ENCODE peak calls at places on chromosomes 3 and 15, in six cellular contexts. S, I, M, A, N and Q are unnamed samples.

GRCh38 chr3:69326821-69327433 is 59.0 kb downstream of the FRMD4B start:
- DNase-seq in S (no peak), I (no peak), M (peak; percentile 74), A (no peak), N (no peak), Q (no peak)

GRCh38 chr3:149547954-149548728 is 73.6 kb downstream of the TM4SF4 start:
- DNase-seq in S (peak; percentile 95), I (no peak), M (no peak), A (no peak), N (no peak), Q (no peak)

GRCh38 chr15:64883097-64883581 is 28.6 kb upstream of the ANKDD1A start:
- DNase-seq in S (no peak), I (no peak), M (peak; percentile 44), A (no peak), N (no peak), Q (no peak)

GRCh38 chr3:157438371-157438735 is 1.7 kb downstream of the PTX3 start:
- DNase-seq in S (peak; percentile 22), I (no peak), M (no peak), A (no peak), N (no peak), Q (no peak)

GRCh38 chr3:15333099-15333956 is 942 bp upstream of the SH3BP5 start:
- DNase-seq in S (no peak), I (no peak), M (no peak), A (no peak), N (no peak), Q (no peak)

GRCh38 chr3:98541695-98542094 is 9.9 kb downstream of the GPR15 start:
- DNase-seq in S (no peak), I (no peak), M (no peak), A (no peak), N (no peak), Q (no peak)

GRCh38 chr3:162973518-162973917 is 1476.9 kb downstream of the OTOL1 start:
- DNase-seq in S (no peak), I (no peak), M (no peak), A (no peak), N (no peak), Q (no peak)

GRCh38 chr3:37872413-37873160 is 10.9 kb downstream of the CTDSPL start:
- DNase-seq in S (no peak), I (no peak), M (no peak), A (no peak), N (no peak), Q (no peak)

GRCh38 chr3:140736863-140737460 is 59.1 kb downstream of the TRIM42 start:
- DNase-seq in S (peak; percentile 10), I (peak; percentile 20), M (no peak), A (no peak), N (peak; percentile 23), Q (peak; percentile 64)

GRCh38 chr3:143280984-143281383 is 161.4 kb downstream of the CHST2 start:
- DNase-seq in S (no peak), I (no peak), M (no peak), A (no peak), N (no peak), Q (no peak)

GRCh38 chr15:62059818-62060115 is 480 bp downstream of the VPS13C start:
- DNase-seq in S (peak; percentile 36), I (no peak), M (peak; percentile 83), A (no peak), N (peak; percentile 30), Q (no peak)

GRCh38 chr3:16513141-16514020 is at the start of gene RFTN1:
- DNase-seq in S (peak; percentile 54), I (peak; percentile 14), M (peak; percentile 80), A (no peak), N (no peak), Q (peak; percentile 55)

GRCh38 chr15:60591491-60592385 is 112.8 kb upstream of the ICE2 start:
- DNase-seq in S (no peak), I (peak; percentile 59), M (peak; percentile 48), A (peak; percentile 77), N (peak; percentile 26), Q (peak; percentile 48)

GRCh38 chr15:60589728-60590127 is 110.8 kb upstream of the ICE2 start:
- DNase-seq in S (no peak), I (no peak), M (no peak), A (no peak), N (no peak), Q (no peak)

GRCh38 chr15:60590935-60591490 is 112.1 kb upstream of the ICE2 start:
- DNase-seq in S (peak; percentile 10), I (peak; percentile 36), M (peak; percentile 50), A (peak; percentile 75), N (peak; percentile 30), Q (peak; percentile 57)

GRCh38 chr15:60594071-60594470 is 115.1 kb upstream of the ICE2 start:
- DNase-seq in S (no peak), I (no peak), M (no peak), A (no peak), N (no peak), Q (no peak)

DNA sequence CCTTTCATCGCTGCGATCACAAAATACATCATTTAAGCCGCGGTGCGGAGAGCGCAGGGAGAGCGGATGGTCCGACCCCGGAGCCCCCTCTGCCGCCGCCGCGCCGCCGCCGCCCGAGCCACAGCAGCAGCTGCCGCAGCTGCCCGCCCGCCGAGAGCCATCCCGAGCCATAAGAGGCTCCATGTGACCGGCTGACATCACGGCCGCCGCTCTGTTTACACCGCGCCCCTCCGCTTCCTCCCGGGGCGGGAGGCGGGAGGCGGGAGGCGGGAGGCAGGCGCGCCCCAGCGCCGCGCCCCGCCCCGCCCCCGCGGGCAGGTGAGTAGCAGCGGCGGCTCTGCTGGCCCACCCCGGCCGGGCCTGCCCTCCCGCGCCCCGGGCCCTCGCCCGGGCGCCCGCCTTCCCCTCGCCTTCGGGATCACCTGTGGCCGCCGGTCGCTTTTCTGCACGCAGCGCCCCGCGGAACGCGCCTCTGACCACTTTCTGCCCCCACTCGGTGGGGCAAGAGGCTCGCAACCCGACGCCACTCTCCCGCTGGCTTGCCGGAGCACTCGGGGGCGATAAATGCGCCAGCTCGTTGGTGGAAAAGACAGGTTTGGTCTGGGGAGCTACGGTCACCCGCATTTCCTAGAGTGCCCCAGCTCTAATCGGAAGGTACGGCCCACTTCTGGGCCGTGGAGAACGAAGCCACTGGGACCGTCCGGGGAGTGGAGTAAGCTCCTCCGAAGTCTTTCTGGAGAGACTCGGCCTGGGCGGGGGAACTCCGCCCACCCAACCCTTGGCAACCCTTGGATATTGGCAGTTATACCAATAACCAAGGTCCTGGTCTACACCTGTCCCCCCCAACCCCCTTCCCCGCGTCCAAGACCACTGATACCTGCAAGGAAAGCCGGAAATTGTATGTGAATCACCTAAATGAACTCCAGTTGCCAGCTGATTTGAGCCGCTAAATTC is 113.7 kb upstream of the ICE2 start:
- DNase-seq in S (peak; percentile 27), I (peak; percentile 66), M (peak; percentile 75), A (peak; percentile 92), N (peak; percentile 78), Q (peak; percentile 73)
- TF ChIP-seq CTCF in S (no peak), I (peak; percentile 48), M (peak; percentile 43), A (peak; percentile 42), N (no peak), Q (peak; percentile 15)

DNA sequence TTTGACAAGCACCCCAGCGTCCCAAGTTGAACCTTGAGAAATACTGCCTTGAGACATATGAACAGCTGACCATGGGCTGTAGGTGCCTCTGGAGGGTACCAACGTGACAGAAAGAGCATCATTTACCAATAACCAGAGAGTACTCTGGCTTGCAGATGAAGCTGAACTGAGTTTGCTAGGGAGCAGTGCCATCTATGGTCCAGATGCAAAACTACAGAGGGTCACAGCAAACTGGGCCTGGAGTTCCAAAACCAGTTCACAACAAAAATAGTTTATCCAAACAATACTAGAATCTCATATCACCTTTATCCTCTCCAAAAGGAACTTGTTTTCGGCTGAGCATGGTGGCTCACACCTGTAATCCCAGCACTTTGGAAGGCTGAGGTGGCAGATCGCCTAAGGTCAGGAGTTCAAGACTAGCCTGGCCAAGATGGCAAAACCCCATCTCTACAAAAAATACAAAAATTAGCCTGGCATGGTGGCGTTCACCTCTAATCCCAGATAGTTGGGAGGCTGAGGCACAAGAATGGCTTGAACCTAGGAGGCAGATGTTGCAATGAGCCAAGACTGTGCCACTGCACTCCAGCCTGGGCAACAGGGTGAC is 69.3 kb downstream of the CHAC1 start:
- DNase-seq in S (peak; percentile 23), I (peak; percentile 14), M (peak; percentile 3), A (no peak), N (no peak), Q (peak; percentile 62)
- TF ChIP-seq CTCF in S (peak; percentile 80), I (peak; percentile 76), M (peak; percentile 60), A (peak; percentile 88), N (peak; percentile 51), Q (peak; percentile 73)

GRCh38 chr3:52092291-52092660 is 35.9 kb upstream of the DUSP7 start:
- DNase-seq in S (no peak), I (no peak), M (no peak), A (no peak), N (no peak), Q (no peak)
- TF ChIP-seq CTCF in S (no peak), I (no peak), M (no peak), A (no peak), N (no peak), Q (no peak)

DNA sequence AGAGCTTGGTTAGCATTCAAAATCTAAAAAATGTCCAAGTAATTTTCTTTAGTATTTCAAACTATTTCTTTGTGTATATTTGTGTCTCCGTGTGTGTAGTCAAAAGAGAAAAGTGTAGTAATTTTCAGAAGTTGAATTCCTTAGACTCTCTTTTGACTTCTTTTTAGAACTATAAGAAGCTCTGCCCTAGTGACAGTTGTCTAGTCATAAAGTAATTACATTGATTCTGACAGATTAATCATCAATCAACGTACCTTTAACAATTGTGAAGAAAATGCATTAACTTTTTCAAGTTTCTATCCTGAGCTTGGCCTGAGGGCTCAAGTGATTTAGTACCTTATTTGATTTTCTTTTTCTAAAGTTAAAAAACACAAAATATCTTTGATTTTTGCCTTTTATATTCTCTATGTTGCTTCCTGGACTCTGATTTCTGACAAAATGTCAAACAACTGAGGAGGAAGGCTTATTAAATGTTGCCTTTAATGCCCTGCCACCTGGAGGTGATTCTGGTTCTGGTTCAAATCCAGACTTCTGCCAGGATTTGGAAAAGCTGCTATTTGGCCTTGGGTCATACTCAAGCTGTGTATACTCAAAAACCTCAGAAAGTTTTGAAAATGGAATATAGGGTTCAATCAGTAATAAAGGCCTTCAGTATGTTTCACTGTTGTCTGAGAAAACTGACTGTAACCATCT is 653.6 kb downstream of the NSUN3 start:
- DNase-seq in S (no peak), I (no peak), M (no peak), A (no peak), N (no peak), Q (no peak)
- TF ChIP-seq CTCF in S (no peak), I (peak; percentile 23), M (no peak), A (peak; percentile 50), N (no peak), Q (no peak)

GRCh38 chr3:133424937-133425869 is 25.3 kb downstream of the BFSP2 start:
- DNase-seq in S (no peak), I (no peak), M (peak; percentile 42), A (no peak), N (no peak), Q (no peak)
- TF ChIP-seq CTCF in S (no peak), I (no peak), M (no peak), A (no peak), N (no peak), Q (no peak)